ENCODE peak calls at places on chromosomes 1 and 21, in four cellular contexts. P is PC-3, K is IMR-90, X is H9. N is an unnamed sample.

GRCh38 chr21:28856588-28857250 is 136.0 kb downstream of the LTN1 start:
- DNase-seq in P (no peak), K (no peak), X (peak; percentile 44), N (peak; percentile 61)

GRCh38 chr1:59353453-59353852 is 56.6 kb downstream of the FGGY start:
- DNase-seq in P (no peak), K (no peak), X (no peak), N (no peak)

GRCh38 chr1:221149111-221149510 is 269.9 kb downstream of the HLX start:
- DNase-seq in P (no peak), K (peak; percentile 45), X (no peak), N (no peak)

GRCh38 chr1:20447794-20448193 is 38.2 kb downstream of the CAMK2N1 start:
- DNase-seq in P (no peak), K (no peak), X (no peak), N (no peak)

GRCh38 chr1:1393428-1393827 is 5.7 kb downstream of the CCNL2 start:
- DNase-seq in P (no peak), K (no peak), X (no peak), N (no peak)

GRCh38 chr1:228750915-228751314 is 15.6 kb downstream of the RHOU start:
- DNase-seq in P (no peak), K (no peak), X (no peak), N (no peak)

GRCh38 chr1:108897865-108898720 is 21.3 kb downstream of the GPSM2 start:
- DNase-seq in P (peak; percentile 80), K (peak; percentile 79), X (no peak), N (no peak)

GRCh38 chr1:215076312-215076711 is 6.2 kb upstream of the KCNK2 start:
- DNase-seq in P (peak; percentile 80), K (peak; percentile 62), X (peak; percentile 66), N (peak; percentile 81)

GRCh38 chr1:213211201-213211600 is 160.2 kb downstream of the RPS6KC1 start:
- DNase-seq in P (no peak), K (no peak), X (no peak), N (no peak)

GRCh38 chr1:203629509-203630082 is 3.0 kb downstream of the ATP2B4 start:
- DNase-seq in P (no peak), K (peak; percentile 52), X (peak; percentile 54), N (peak; percentile 86)

GRCh38 chr1:53519412-53519811 is 60.2 kb downstream of the DMRTB1 start:
- DNase-seq in P (no peak), K (no peak), X (no peak), N (peak; percentile 62)

GRCh38 chr1:230144765-230145504 is 77.9 kb downstream of the GALNT2 start:
- DNase-seq in P (no peak), K (no peak), X (no peak), N (no peak)

GRCh38 chr1:5884110-5884509 is 108.1 kb downstream of the NPHP4 start:
- DNase-seq in P (no peak), K (no peak), X (no peak), N (no peak)

GRCh38 chr1:248886237-248886895 is 19.7 kb upstream of the PGBD2 start:
- DNase-seq in P (no peak), K (peak; percentile 48), X (no peak), N (peak; percentile 56)

GRCh38 chr1:81799939-81800740 is 594 bp upstream of the ADGRL2 start:
- DNase-seq in P (no peak), K (peak; percentile 66), X (peak; percentile 79), N (peak; percentile 91)

GRCh38 chr1:217660353-217661062 is 29.4 kb downstream of the SPATA17 start:
- DNase-seq in P (peak; percentile 98), K (peak; percentile 90), X (no peak), N (no peak)
- H3K9ac ChIP-seq in P (peak overlapping the region; percentile 49), K (no peak overlapping the region), X (no peak overlapping the region), N (no peak overlapping the region)

GRCh38 chr1:66434096-66434495 is 99.9 kb upstream of the SGIP1 start:
- DNase-seq in P (peak; percentile 70), K (peak; percentile 81), X (no peak), N (no peak)

GRCh38 chr1:66435541-66435940 is 98.4 kb upstream of the SGIP1 start:
- DNase-seq in P (no peak), K (no peak), X (no peak), N (no peak)

GRCh38 chr1:66437136-66437401 is 96.9 kb upstream of the SGIP1 start:
- DNase-seq in P (no peak), K (no peak), X (no peak), N (no peak)

GRCh38 chr1:66438062-66438970 is 95.6 kb upstream of the SGIP1 start:
- DNase-seq in P (peak; percentile 41), K (no peak), X (no peak), N (no peak)

DNA sequence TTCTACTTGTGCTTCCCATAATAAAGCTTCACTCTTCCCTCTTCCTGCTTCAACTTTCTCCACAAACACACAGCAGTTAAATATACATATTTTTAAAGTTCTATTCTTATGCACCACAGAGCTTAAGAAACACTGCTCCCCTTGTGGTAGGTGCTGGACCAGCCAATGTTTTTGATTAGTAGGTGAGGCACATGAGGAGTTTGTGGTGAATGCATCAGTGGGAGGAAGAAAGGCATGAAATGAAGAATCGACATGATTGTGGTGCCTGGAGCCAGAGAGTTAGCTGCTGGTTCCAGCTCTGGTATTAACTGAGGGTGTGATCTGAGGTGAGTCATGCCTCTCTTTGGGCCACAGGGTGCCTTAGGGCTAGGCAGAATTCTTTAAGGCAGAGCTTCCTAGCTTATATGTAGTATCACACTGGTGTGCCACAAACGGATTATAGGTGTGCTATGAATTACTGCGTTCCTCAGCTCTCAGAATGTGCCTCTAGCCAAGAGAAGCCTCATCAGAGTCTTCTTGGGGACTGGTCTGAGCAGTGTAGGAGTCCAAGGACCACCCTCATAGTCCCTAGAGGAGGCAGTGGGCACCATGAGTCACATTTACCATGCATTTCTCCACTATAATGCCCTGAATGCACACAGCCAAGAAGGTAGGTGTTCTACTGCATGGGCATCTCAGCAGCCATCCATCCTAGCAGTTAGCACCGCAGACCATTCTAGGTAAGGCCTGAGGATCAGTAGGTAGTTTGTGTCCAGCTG is 97.4 kb upstream of the SGIP1 start:
- DNase-seq in P (peak; percentile 87), K (peak; percentile 80), X (no peak), N (peak; percentile 54)
- TF ChIP-seq CTCF in P (peak; percentile 73), K (peak; percentile 53), X (peak; percentile 58), N (peak; percentile 73)

GRCh38 chr1:233627376-233627775 is 13.5 kb downstream of the KCNK1 start:
- DNase-seq in P (peak; percentile 23), K (no peak), X (no peak), N (peak; percentile 49)

GRCh38 chr1:233627823-233628222 is 13.9 kb downstream of the KCNK1 start:
- DNase-seq in P (peak; percentile 70), K (no peak), X (no peak), N (no peak)

GRCh38 chr1:233624289-233624688 is 10.4 kb downstream of the KCNK1 start:
- DNase-seq in P (no peak), K (no peak), X (no peak), N (no peak)

GRCh38 chr1:233625510-233625981 is 11.6 kb downstream of the KCNK1 start:
- DNase-seq in P (no peak), K (no peak), X (no peak), N (no peak)

DNA sequence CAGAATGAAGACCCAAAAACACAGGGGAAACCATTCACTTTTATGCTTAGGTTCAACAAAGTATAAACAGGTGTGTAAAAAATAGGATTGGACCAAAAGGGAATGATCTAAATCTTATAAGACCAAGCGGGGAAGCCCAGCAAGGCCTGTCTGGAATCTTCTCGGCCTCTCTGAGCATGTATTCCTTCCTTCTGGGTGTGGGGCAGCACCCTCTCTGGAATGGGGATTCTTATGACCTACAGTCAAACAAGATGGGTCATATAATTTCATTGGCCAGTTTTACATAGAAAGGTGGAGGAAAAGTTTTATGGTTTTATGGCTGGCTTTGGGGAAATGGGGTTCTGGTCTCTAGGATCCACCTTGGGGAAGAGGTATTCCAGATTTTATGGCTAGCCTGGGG is 11.2 kb downstream of the KCNK1 start:
- DNase-seq in P (no peak), K (no peak), X (no peak), N (no peak)
- H3K9ac ChIP-seq in P (no peak overlapping the region), K (no peak overlapping the region), X (no peak overlapping the region), N (no peak overlapping the region)

DNA sequence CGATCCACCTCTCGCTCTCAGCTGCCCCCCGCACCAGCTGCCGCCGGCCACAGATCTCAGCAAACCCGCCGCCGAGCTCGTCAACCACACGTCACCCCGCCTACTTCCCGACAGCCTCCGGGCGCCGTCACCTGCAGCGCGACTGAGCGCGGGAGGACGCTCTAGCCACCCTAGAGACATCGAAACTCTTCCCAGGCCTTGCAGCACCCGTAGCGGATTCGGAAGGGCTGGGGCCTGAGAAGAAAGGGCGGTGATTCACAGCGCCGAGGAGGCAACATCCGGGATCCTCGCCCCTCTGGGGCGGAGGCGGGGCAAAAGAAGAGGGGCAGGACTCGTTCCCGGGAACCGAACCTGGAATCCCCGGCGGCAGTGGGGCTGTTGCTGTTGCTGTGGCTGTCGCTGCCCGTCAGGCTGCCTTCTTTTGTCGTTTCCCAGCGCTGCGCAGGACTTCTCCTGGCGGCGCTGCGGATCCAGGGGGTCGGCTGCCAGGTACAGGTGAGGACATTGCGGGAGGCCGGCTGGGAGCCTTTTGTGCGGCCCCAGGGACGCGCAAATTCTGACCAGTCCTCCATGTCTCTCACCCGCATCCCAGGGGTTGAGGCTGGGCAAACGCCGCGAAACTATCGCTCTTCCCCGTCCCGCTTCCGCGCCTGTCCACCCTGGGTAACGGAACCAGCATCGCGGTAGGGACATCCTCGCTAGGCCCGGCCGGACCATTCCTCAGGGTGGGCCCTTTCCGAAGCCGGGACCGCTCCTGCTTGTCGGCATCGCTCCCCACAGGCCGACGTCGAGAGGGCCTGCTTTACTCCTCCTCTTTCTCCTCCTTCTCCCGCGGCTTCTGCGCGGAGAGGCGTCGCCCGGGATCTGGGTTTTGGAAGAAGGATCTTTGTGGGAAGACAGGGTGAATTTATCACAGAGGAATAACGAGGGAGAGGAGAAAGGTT is at the start of the genes RO60 and UCHL5:
- DNase-seq in P (peak; percentile 95), K (peak; percentile 99), X (peak; percentile 98), N (peak; percentile 99)
- TF ChIP-seq CTCF in P (no peak), K (no peak), X (no peak), N (no peak)

DNA sequence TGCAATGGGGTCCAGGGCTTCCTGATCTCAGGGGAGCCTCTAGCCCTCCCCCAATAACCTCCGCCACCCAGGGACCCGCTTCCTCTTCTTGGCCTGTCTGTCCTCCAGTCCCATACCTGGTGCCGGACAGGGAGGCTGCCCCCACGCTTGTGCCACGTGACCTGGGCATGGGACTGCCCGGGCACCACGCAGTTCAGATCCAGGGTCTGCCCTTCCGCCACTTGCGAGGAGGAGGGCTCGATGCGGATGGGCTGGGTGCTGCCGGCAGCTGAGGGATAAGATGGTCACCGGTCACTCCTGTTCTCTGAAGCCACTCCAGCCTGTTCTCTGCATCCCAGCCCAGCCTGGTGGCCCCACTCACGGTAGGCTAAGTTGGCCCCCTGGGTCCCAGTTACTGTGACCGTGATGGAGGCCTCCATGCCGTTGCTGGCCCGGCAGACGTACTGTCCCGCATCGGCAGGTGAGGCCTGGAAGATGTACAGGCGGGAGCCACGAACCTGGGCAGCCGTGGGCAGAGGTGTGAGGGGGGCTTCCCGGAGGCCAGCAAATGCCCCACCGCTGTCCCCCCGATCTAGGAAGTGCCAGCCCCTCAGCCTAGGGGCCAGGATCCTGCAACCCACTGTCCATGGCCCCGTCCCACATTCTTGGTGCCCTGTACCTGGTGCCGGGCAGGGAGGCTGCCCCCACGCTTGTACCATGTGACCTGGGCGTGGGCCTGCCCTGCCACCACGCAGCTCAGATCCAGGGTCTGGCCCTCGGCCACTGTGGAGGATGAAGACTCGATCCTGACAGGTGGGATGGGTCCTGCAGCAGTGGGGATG is 39.6 kb downstream of the LDLRAD2 start:
- DNase-seq in P (no peak), K (no peak), X (no peak), N (no peak)
- H3K9ac ChIP-seq in P (no peak overlapping the region), K (no peak overlapping the region), X (no peak overlapping the region), N (no peak overlapping the region)